ENCODE peak calls at places on chromosomes 5 and 9, in four cellular contexts. V is esophagus muscularis mucosa, P is transverse colon, C is GM23338. D is an unnamed sample.

GRCh38 chr5:2206244-2207108 is 323.8 kb upstream of the IRX4 start:
- DNase-seq in V (no peak), P (no peak), C (no peak), D (no peak)

GRCh38 chr5:90264930-90265857 is 144.4 kb downstream of the CETN3 start:
- DNase-seq in V (no peak), P (peak), C (peak), D (peak)

GRCh38 chr9:69104830-69105527 is 69.1 kb upstream of the TJP2 start:
- DNase-seq in V (no peak), P (peak), C (peak), D (no peak)

GRCh38 chr9:120913673-120914266 is 12.8 kb downstream of the TRAF1 start:
- DNase-seq in V (no peak), P (no peak), C (peak), D (no peak)

GRCh38 chr5:141637266-141637692 is 482 bp downstream of the RELL2 start:
- DNase-seq in V (no peak), P (peak), C (peak), D (no peak)

GRCh38 chr5:149940077-149940574 is 4.5 kb downstream of the PDE6A start:
- DNase-seq in V (no peak), P (no peak), C (no peak), D (no peak)

GRCh38 chr9:136093331-136093986 is 1.6 kb downstream of the NACC2 start:
- DNase-seq in V (no peak), P (no peak), C (no peak), D (no peak)

GRCh38 chr5:79183617-79184016 is 52.3 kb upstream of the JMY start:
- DNase-seq in V (no peak), P (no peak), C (no peak), D (no peak)

GRCh38 chr9:25964239-25964638 is 286.0 kb upstream of the TUSC1 start:
- DNase-seq in V (no peak), P (no peak), C (peak), D (no peak)

GRCh38 chr9:121648799-121649198 is 2.6 kb upstream of the DAB2IP start:
- DNase-seq in V (no peak), P (no peak), C (no peak), D (no peak)

GRCh38 chr5:128770907-128771306 is 194.4 kb upstream of the SLC27A6 start:
- DNase-seq in V (no peak), P (no peak), C (no peak), D (no peak)

GRCh38 chr5:181243521-181244307 is at the start of gene RACK1:
- DNase-seq in V (peak), P (peak), C (peak), D (peak)

GRCh38 chr5:96381526-96381925 is 51.5 kb downstream of the PCSK1 start:
- DNase-seq in V (no peak), P (no peak), C (peak), D (no peak)

GRCh38 chr9:137034039-137034708 is 2.3 kb upstream of the FUT7 start:
- DNase-seq in V (no peak), P (peak), C (no peak), D (no peak)

GRCh38 chr5:72005676-72006075 is 101.6 kb upstream of the MAP1B start:
- DNase-seq in V (peak), P (no peak), C (no peak), D (no peak)

GRCh38 chr9:962023-962422 is 14.4 kb upstream of the DMRT3 start:
- DNase-seq in V (peak), P (no peak), C (no peak), D (no peak)

GRCh38 chr5:145554399-145554798 is 280.7 kb downstream of the PRELID2 start:
- DNase-seq in V (no peak), P (no peak), C (no peak), D (no peak)

GRCh38 chr9:108956627-108957026 is 22.4 kb downstream of the ABITRAM start:
- DNase-seq in V (no peak), P (no peak), C (no peak), D (no peak)

GRCh38 chr9:95980262-95981125 is 105.0 kb downstream of the ERCC6L2 start:
- DNase-seq in V (no peak), P (no peak), C (no peak), D (no peak)

GRCh38 chr9:12648921-12649320 is 44.3 kb upstream of the TYRP1 start:
- DNase-seq in V (no peak), P (no peak), C (no peak), D (no peak)

GRCh38 chr5:83718936-83719495 is 1.6 kb downstream of the HAPLN1 start:
- DNase-seq in V (no peak), P (no peak), C (no peak), D (no peak)

GRCh38 chr9:13943176-13943575 is 370.8 kb downstream of the NFIB start:
- DNase-seq in V (no peak), P (no peak), C (no peak), D (no peak)
- H3K4me3 ChIP-seq in V (no peak), P (no peak), C (no peak), D (no peak)

GRCh38 chr9:116196806-116197205 is 43.2 kb downstream of the PAPPA start:
- DNase-seq in V (no peak), P (no peak), C (no peak), D (no peak)

GRCh38 chr9:116204252-116204882 is 50.8 kb downstream of the PAPPA start:
- DNase-seq in V (no peak), P (no peak), C (no peak), D (no peak)

GRCh38 chr9:116198344-116198743 is 44.8 kb downstream of the PAPPA start:
- DNase-seq in V (no peak), P (no peak), C (no peak), D (no peak)

GRCh38 chr9:116207371-116208111 is 54.0 kb downstream of the PAPPA start:
- DNase-seq in V (no peak), P (no peak), C (no peak), D (no peak)

GRCh38 chr9:116202219-116202912 is 48.8 kb downstream of the PAPPA start:
- DNase-seq in V (no peak), P (no peak), C (no peak), D (no peak)
- TF ChIP-seq POLR2AphosphoS5 in V (no peak), P (no peak), C (no peak), D (no peak)

GRCh38 chr5:137342764-137343163 is 156.4 kb downstream of the SPOCK1 start:
- DNase-seq in V (no peak), P (no peak), C (no peak), D (no peak)
- H3K4me3 ChIP-seq in V (no peak), P (no peak), C (no peak), D (no peak)

GRCh38 chr9:123349033-123349432 is 7.0 kb upstream of the CRB2 start:
- DNase-seq in V (no peak), P (no peak), C (no peak), D (no peak)

GRCh38 chr9:123346826-123347225 is 9.2 kb upstream of the CRB2 start:
- DNase-seq in V (no peak), P (no peak), C (no peak), D (no peak)

GRCh38 chr9:123348317-123348992 is 7.5 kb upstream of the CRB2 start:
- DNase-seq in V (no peak), P (no peak), C (no peak), D (no peak)

GRCh38 chr9:123346026-123346425 is 10.0 kb upstream of the CRB2 start:
- DNase-seq in V (no peak), P (no peak), C (no peak), D (no peak)

DNA sequence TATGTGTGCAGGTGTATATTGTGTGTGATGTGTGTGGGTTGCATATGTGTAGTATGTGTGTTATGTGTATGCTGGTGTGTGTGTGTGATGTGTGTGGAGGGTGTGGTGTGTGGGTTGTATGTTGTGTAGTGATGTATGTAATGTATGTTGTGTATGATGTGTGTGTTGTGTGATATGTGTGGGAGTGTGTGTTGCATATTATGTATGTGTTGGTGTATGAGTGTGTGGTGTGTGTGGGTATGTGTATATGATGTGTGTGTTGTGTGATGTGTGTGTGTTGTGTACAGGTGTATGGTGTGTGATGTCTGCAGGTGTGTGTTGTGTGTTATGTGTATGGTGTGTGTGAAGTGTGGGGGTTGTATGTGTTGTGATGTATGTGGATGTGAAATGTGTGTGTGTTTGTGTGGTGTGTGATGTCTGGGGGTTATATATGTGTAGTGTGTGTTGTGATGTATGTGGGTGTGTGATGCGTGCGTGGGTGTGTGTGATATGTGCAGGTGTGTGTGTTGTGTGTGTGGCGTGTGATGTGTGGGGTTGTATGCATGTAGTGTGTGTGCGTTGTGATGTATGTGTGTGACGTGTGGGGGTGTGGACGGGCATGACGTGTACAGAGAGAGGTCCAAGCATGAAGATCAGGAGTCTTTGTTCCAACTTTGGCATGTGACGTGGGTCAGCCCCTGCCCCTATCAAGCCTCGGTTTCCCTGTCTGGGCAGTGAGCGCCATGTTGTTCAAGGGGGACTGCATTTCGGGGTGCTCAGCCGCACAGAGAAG is 8.5 kb upstream of the CRB2 start:
- DNase-seq in V (no peak), P (no peak), C (no peak), D (no peak)
- TF ChIP-seq POLR2AphosphoS5 in V (no peak), P (no peak), C (no peak), D (no peak)

GRCh38 chr5:758698-759053 is 25.9 kb downstream of the ZDHHC11B start:
- DNase-seq in V (no peak), P (no peak), C (no peak), D (no peak)
- H3K4me3 ChIP-seq in V (peak), P (no peak), C (no peak), D (no peak)

GRCh38 chr9:132288956-132289355 is 65.8 kb downstream of the SETX start:
- DNase-seq in V (no peak), P (no peak), C (no peak), D (no peak)

GRCh38 chr9:132283165-132283564 is 71.6 kb downstream of the SETX start:
- DNase-seq in V (no peak), P (no peak), C (no peak), D (no peak)

GRCh38 chr9:132293145-132293721 is 61.6 kb downstream of the SETX start:
- DNase-seq in V (no peak), P (no peak), C (no peak), D (no peak)

GRCh38 chr9:132283863-132284262 is 70.9 kb downstream of the SETX start:
- DNase-seq in V (no peak), P (no peak), C (no peak), D (no peak)

DNA sequence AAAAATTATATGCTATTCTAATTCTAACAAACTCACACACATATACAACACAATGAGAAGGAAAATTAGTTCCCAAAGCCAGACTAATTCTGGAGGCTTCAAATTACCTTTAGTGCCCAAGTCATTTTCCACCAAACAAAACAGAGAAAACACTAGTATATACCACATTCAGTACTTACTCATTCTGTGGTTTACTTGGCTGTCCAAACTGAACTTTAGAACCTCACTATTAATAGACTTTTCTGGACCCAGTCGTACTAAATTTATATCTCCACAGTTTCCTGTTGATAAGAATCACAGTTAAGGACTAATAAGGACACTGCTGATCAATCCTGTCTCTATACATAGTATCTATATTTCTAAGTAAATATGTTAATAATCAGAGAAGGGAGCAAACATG is 66.4 kb downstream of the SETX start:
- DNase-seq in V (no peak), P (no peak), C (no peak), D (no peak)
- TF ChIP-seq POLR2AphosphoS5 in V (no peak), P (no peak), C (no peak), D (no peak)

DNA sequence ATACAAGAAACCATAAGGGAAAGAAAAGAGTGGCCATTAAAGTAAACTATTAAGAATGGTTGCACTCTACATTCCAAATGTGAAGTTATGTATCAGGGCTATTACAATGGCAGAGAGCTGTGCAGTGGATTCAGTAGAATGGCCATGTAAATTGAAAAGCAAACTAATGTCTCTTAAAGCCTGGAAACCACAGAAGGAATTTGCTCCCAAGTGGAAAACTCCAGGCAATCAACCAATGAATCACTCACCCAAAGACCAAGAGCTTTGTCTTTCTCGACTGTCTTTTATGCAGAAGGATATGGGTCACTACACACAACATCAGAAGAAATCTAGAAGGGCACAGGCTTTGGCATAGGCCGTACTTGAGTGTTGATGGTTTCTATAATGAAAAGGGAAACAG is 114.9 kb downstream of the TLE1 start:
- DNase-seq in V (no peak), P (no peak), C (no peak), D (no peak)
- H3K4me3 ChIP-seq in V (no peak), P (no peak), C (no peak), D (no peak)

GRCh38 chr5:61319388-61320146 is 12.5 kb upstream of the ZSWIM6 start:
- DNase-seq in V (no peak), P (peak), C (peak), D (no peak)
- TF ChIP-seq POLR2AphosphoS5 in V (no peak), P (no peak), C (no peak), D (no peak)

GRCh38 chr5:5752844-5753243 is 330.4 kb downstream of the ICE1 start:
- DNase-seq in V (no peak), P (no peak), C (no peak), D (no peak)
- H3K4me3 ChIP-seq in V (no peak), P (no peak), C (no peak), D (no peak)